ENCODE peak calls at places on chromosomes 13 and 19, in eight cellular contexts. M, Q, O, H, G, T, E and A are unnamed samples.

GRCh38 chr19:35755550-35756371 is 1.1 kb downstream of the HSPB6 start:
- DNase-seq in H (peak; percentile 92), E (peak; percentile 88), T (peak; percentile 46), Q (peak; percentile 96), M (peak; percentile 54), O (peak; percentile 47), G (no peak), A (no peak)

GRCh38 chr13:37791699-37792098 is 77.9 kb downstream of the TRPC4 start:
- DNase-seq in E (no peak), T (no peak), O (no peak), Q (no peak), G (no peak), M (no peak), H (peak; percentile 57), A (no peak)

GRCh38 chr13:40026741-40027140 is 371.3 kb downstream of the COG6 start:
- DNase-seq in G (no peak), H (no peak), T (no peak), O (no peak), M (no peak), E (no peak), Q (no peak), A (no peak)

GRCh38 chr19:48565090-48565489 is 13.1 kb downstream of the SULT2B1 start:
- DNase-seq in O (no peak), G (no peak), H (peak; percentile 40), M (no peak), E (no peak), Q (no peak), T (peak; percentile 87), A (peak; percentile 81)

GRCh38 chr19:52600639-52601024 is 30.5 kb downstream of the ZNF701 start:
- DNase-seq in O (no peak), G (no peak), H (no peak), Q (peak; percentile 87), T (no peak), M (peak; percentile 5), E (peak; percentile 54), A (no peak)

GRCh38 chr19:12769689-12770088 is 5.7 kb downstream of the HOOK2 start:
- DNase-seq in Q (no peak), O (peak; percentile 92), E (no peak), G (no peak), H (no peak), T (no peak), M (peak; percentile 44), A (no peak)

GRCh38 chr19:5936308-5936980 is 22.4 kb downstream of the CAPS start:
- DNase-seq in E (no peak), O (no peak), Q (no peak), T (no peak), M (no peak), G (no peak), H (no peak), A (no peak)

GRCh38 chr13:23915308-23915707 is 18.0 kb upstream of the C1QTNF9B start:
- DNase-seq in H (no peak), G (no peak), M (no peak), O (no peak), T (no peak), E (no peak), Q (no peak), A (no peak)

GRCh38 chr13:29266743-29267142 is 328.7 kb downstream of the SLC7A1 start:
- DNase-seq in T (no peak), H (no peak), Q (no peak), M (no peak), E (no peak), G (no peak), O (no peak), A (no peak)

GRCh38 chr19:55621673-55622231 is 2.6 kb downstream of the ZNF784 start:
- DNase-seq in T (no peak), M (no peak), H (no peak), G (no peak), E (peak; percentile 56), Q (no peak), O (no peak), A (no peak)

GRCh38 chr19:990746-991145 is 6.6 kb downstream of the WDR18 start:
- DNase-seq in Q (no peak), M (no peak), O (no peak), E (no peak), G (no peak), H (no peak), T (no peak), A (no peak)

GRCh38 chr13:110542311-110542796 is 19.2 kb downstream of the RAB20 start:
- DNase-seq in H (no peak), M (no peak), Q (no peak), E (no peak), G (no peak), O (no peak), T (no peak), A (no peak)

GRCh38 chr13:75425216-75426009 is 56.6 kb downstream of the TBC1D4 start:
- DNase-seq in H (no peak), G (no peak), Q (no peak), M (no peak), O (no peak), E (no peak), T (no peak), A (no peak)

GRCh38 chr13:46179576-46180368 is 2.2 kb downstream of the LCP1 start:
- DNase-seq in O (no peak), M (peak; percentile 72), H (no peak), G (no peak), Q (peak; percentile 90), E (peak; percentile 85), T (no peak), A (no peak)

GRCh38 chr13:110463876-110464510 is 97.5 kb downstream of the RAB20 start:
- DNase-seq in T (peak; percentile 57), M (no peak), O (no peak), G (no peak), E (no peak), H (no peak), Q (no peak), A (no peak)

GRCh38 chr19:36963262-36963661 is 47.1 kb downstream of the ZNF568 start:
- DNase-seq in T (no peak), H (no peak), G (no peak), E (no peak), O (no peak), M (no peak), Q (no peak), A (no peak)

GRCh38 chr19:46716013-46716671 is 772 bp downstream of the PRKD2 start:
- DNase-seq in T (peak; percentile 37), O (peak; percentile 85), G (no peak), H (peak; percentile 20), M (no peak), E (peak; percentile 69), Q (no peak), A (no peak)

GRCh38 chr13:37427843-37428494 is 170.6 kb downstream of the POSTN start:
- DNase-seq in M (no peak), G (no peak), E (no peak), H (peak; percentile 56), O (no peak), T (no peak), Q (no peak), A (no peak)

GRCh38 chr19:29944415-29945012 is 2.5 kb downstream of the URI1 start:
- DNase-seq in O (no peak), Q (no peak), H (no peak), M (no peak), G (no peak), T (no peak), E (no peak), A (no peak)

DNA sequence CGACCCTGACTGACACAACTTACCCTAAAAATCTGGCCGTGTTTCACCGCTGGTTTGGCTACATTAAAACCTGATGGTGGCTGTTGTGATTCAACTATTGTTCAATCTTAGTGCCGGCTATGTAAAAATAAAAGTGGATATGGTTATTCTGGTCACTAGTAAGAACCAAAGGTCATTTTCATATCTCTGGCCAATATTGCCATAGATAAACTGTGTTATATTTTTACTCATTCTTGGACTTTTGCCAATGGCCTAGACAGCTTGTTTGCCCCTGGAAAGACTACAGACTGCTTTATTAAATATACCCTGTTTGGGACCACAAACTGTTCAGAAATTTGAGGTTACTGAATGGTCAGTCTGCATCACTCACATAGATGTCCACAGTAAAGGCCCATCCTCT is 258.5 kb upstream of the KLHL1 start:
- DNase-seq in E (no peak), G (no peak), Q (no peak), M (no peak), O (no peak), T (no peak), H (no peak), A (no peak)
- H3K4me3 ChIP-seq in E (no peak overlapping the region), G (no peak overlapping the region), Q (no peak overlapping the region), M (no peak overlapping the region), O (no peak overlapping the region), T (no peak overlapping the region), H (no peak overlapping the region), A (no peak overlapping the region)

DNA sequence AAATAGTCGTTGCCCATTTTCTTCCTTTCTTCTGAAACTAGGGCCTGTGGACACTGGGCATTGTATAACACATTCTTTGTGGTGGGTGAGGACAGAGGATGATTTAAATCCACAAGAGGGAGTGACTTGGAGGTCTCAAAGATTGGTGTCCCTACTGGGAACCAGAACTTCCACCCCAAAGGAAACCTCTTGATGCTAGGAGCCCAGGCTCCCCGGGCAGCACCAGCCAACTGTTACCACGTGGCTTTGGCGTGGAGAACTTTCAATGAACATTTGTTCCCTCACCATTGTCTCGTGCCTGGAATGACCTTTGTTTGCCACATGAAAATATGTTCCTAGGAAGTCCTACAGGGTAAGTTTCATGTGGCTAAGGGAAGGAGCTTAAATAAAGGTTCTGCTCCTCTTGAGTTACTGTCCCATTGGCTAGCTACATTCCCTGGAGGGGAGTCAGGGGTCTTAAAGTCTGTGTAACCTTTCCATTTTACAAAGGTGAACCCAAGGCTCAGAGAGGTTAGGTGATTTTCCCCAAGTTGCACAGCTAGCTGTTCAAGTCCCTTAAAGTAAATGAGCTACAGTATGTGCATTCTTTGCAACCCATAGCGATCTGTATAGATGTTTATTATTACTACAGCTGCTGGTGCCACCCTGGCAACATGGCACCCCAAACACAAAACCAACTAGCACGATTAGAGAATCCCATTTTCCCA is 5.0 kb upstream of the CDX2 start:
- DNase-seq in Q (no peak), H (no peak), G (no peak), M (no peak), O (no peak), T (no peak), E (no peak), A (no peak)
- H3K4me3 ChIP-seq in Q (no peak overlapping the region), H (no peak overlapping the region), G (no peak overlapping the region), M (no peak overlapping the region), O (no peak overlapping the region), T (no peak overlapping the region), E (no peak overlapping the region), A (no peak overlapping the region)

GRCh38 chr19:50328257-50329145 is 676 bp downstream of the KCNC3 start:
- DNase-seq in T (no peak), M (no peak), E (no peak), G (peak; percentile 63), O (peak; percentile 55), Q (no peak), H (no peak), A (no peak)
- H3K4me3 ChIP-seq in T (no peak overlapping the region), M (no peak overlapping the region), E (peak overlapping the region; percentile 30), G (peak overlapping the region; percentile 50), O (peak overlapping the region; percentile 47), Q (no peak overlapping the region), H (peak overlapping the region; percentile 36), A (no peak overlapping the region)

DNA sequence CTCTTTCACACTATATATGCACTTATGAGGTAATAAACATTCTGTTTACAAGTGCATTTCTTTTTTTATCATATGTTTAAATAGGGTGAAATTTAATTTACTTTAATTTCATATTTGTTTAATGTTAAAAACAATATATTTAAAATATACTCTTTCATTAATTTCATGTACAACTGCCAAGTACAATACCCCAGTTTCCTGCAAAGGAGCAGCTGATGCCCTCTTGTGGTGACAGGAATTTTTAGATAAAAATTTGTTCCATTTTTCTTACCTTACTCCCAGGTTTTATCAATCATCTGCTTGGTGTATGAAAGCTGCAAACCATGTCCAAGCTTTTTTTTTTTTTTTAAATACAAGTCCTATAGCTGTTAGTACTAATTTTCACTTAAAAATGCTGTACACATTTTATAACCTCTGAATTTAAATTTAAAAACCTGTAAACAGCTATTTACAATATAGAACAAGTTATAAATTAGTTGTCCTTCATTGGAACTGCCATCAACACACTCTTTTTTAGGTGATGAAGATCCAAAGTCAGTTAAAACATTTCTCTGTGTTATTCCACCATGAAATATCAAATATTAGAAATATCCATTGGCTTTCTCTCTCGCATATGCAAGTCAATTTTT is 4.9 kb downstream of the PCDH20 start:
- DNase-seq in G (no peak), Q (no peak), T (peak; percentile 8), M (no peak), E (no peak), H (peak; percentile 35), O (peak; percentile 16), A (peak; percentile 43)
- H3K4me3 ChIP-seq in G (no peak overlapping the region), Q (no peak overlapping the region), T (no peak overlapping the region), M (no peak overlapping the region), E (no peak overlapping the region), H (no peak overlapping the region), O (no peak overlapping the region), A (no peak overlapping the region)